ENCODE peak calls at places on chromosomes 3 and 15, in nine cellular contexts. M is dorsolateral prefrontal cortex, I is esophagus squamous epithelium, O is DND-41, B is pancreas, S is transverse colon, A is adipocyte, U is GM23338, G is endodermal cell. L is an unnamed sample. For H3K27me3, the result is how much of the 10 kb centered on the place peaks cover.

GRCh38 chr15:44490628-44491027 is 46.3 kb upstream of the EIF3J start:
- DNase-seq in U (no peak), S (no peak), O (no peak), G (no peak), M (no peak), A (peak), B (no peak), I (no peak), L (no peak)

GRCh38 chr3:126730376-126730775 is 26.3 kb downstream of the CHCHD6 start:
- DNase-seq in M (no peak), I (no peak), B (no peak), A (no peak), U (no peak), G (no peak), S (no peak), O (no peak), L (no peak)

GRCh38 chr3:15205934-15206661 is at the start of gene CAPN7:
- DNase-seq in G (peak), O (peak), B (peak), M (peak), S (peak), U (peak), A (peak), I (no peak), L (peak)

GRCh38 chr15:79736435-79737000 is 160.3 kb downstream of the MTHFS start:
- DNase-seq in B (no peak), G (no peak), U (no peak), A (no peak), M (no peak), S (no peak), I (no peak), O (no peak), L (no peak)

GRCh38 chr15:88881781-88882180 is 13.6 kb downstream of the HAPLN3 start:
- DNase-seq in O (no peak), M (no peak), U (no peak), B (no peak), S (no peak), I (no peak), G (no peak), A (no peak), L (no peak)

GRCh38 chr3:851098-851790 is 241.6 kb upstream of the CNTN6 start:
- DNase-seq in S (no peak), I (no peak), B (no peak), M (no peak), U (peak), G (peak), O (no peak), A (no peak), L (no peak)

GRCh38 chr3:153350420-153350819 is 188.4 kb downstream of the RAP2B start:
- DNase-seq in O (no peak), U (no peak), B (no peak), M (no peak), A (peak), G (no peak), S (no peak), I (no peak), L (peak)

GRCh38 chr3:97009427-97010019 is 195.1 kb downstream of the EPHA6 start:
- DNase-seq in S (no peak), I (no peak), B (no peak), U (peak), G (peak), A (no peak), O (peak), M (no peak), L (no peak)

GRCh38 chr3:170679190-170679589 is 93.3 kb upstream of the SLC7A14 start:
- DNase-seq in S (no peak), O (no peak), I (no peak), A (no peak), B (no peak), M (no peak), U (no peak), G (no peak), L (no peak)

GRCh38 chr3:42292009-42292408 is 26.0 kb upstream of the CCK start:
- DNase-seq in S (no peak), I (no peak), A (no peak), B (no peak), U (no peak), M (no peak), G (no peak), O (no peak), L (no peak)

GRCh38 chr3:129605593-129606521 is 619 bp downstream of the PLXND1 start:
- DNase-seq in U (no peak), O (peak), I (no peak), M (peak), G (peak), B (peak), A (peak), S (no peak), L (no peak)

GRCh38 chr15:66698318-66698961 is 3.6 kb upstream of the SMAD6 start:
- DNase-seq in A (peak), S (peak), G (peak), M (peak), B (peak), U (peak), I (no peak), O (peak), L (peak)

GRCh38 chr3:41290736-41291135 is 91.4 kb downstream of the CTNNB1 start:
- DNase-seq in A (no peak), O (no peak), G (no peak), I (no peak), M (no peak), U (no peak), B (no peak), S (no peak), L (no peak)

GRCh38 chr15:34701536-34701935 is 53.3 kb downstream of the GJD2 start:
- DNase-seq in B (no peak), I (no peak), M (no peak), U (peak), O (no peak), G (no peak), A (no peak), S (no peak), L (no peak)

GRCh38 chr3:48863122-48863521 is 15.4 kb upstream of the PRKAR2A start:
- DNase-seq in O (no peak), S (no peak), M (no peak), G (no peak), I (no peak), U (no peak), A (no peak), B (no peak), L (no peak)

GRCh38 chr3:28915711-28916481 is 365.0 kb upstream of the RBMS3 start:
- DNase-seq in S (peak), U (peak), G (peak), B (no peak), M (no peak), A (peak), O (peak), I (no peak), L (peak)

GRCh38 chr3:160163259-160163878 is 61.9 kb upstream of the C3orf80 start:
- DNase-seq in U (no peak), B (no peak), O (no peak), G (no peak), S (no peak), A (peak), M (no peak), I (no peak), L (no peak)

GRCh38 chr3:174377096-174377495 is 482.0 kb upstream of the NAALADL2 start:
- DNase-seq in M (no peak), G (no peak), I (no peak), O (no peak), S (no peak), B (no peak), A (no peak), U (no peak), L (no peak)

GRCh38 chr15:76235186-76235826 is 76.0 kb downstream of the ETFA start:
- DNase-seq in O (no peak), U (peak), M (no peak), B (no peak), I (no peak), S (no peak), G (no peak), A (peak), L (no peak)

GRCh38 chr3:125087768-125088391 is 32.1 kb upstream of the HEG1 start:
- DNase-seq in G (no peak), M (no peak), O (no peak), S (no peak), B (no peak), I (no peak), U (no peak), A (peak), L (peak)

GRCh38 chr3:126518779-126519177 is 1.2 kb upstream of the UROC1 start:
- DNase-seq in A (no peak), S (no peak), B (no peak), O (no peak), M (no peak), G (no peak), I (no peak), U (no peak), L (no peak)

GRCh38 chr3:40930772-40931171 is 268.5 kb upstream of the CTNNB1 start:
- DNase-seq in O (no peak), U (no peak), A (no peak), B (peak), M (no peak), I (no peak), G (no peak), S (no peak), L (no peak)

GRCh38 chr3:45048244-45048643 is 22.1 kb downstream of the CLEC3B start:
- DNase-seq in U (no peak), M (no peak), A (no peak), S (no peak), I (no peak), B (no peak), O (no peak), G (no peak), L (no peak)

GRCh38 chr3:31230834-31231233 is 301.9 kb upstream of the STT3B start:
- DNase-seq in S (no peak), G (no peak), U (no peak), A (no peak), I (no peak), O (peak), M (no peak), B (no peak), L (no peak)

GRCh38 chr15:66633851-66634250 is 68.1 kb upstream of the LCTL start:
- DNase-seq in U (no peak), O (no peak), M (no peak), B (no peak), S (no peak), A (no peak), G (no peak), I (no peak), L (no peak)

GRCh38 chr3:195886181-195887141 is 21.9 kb downstream of the TNK2 start:
- DNase-seq in B (no peak), U (no peak), I (no peak), M (no peak), S (no peak), G (no peak), A (no peak), O (no peak), L (no peak)
- H3K27me3 ChIP-seq in B (under half), U (under half), I (under half), M (under half), S (under half), G (under half), A (under half), O (under half), L (under half)

GRCh38 chr3:138945646-138946553 is 1.0 kb downstream of the FOXL2 start:
- DNase-seq in A (peak), O (no peak), G (peak), I (no peak), S (peak), U (peak), B (peak), M (no peak), L (no peak)

GRCh38 chr3:138944842-138945645 is 1.9 kb downstream of the FOXL2 start:
- DNase-seq in A (no peak), B (no peak), M (no peak), G (peak), U (peak), S (peak), I (no peak), O (no peak), L (no peak)

GRCh38 chr3:138947303-138948121 is 495 bp downstream of the FOXL2NB start:
- DNase-seq in U (peak), G (peak), M (no peak), O (no peak), I (no peak), S (no peak), A (no peak), B (no peak), L (no peak)

GRCh38 chr3:138948371-138949001 is 1.5 kb downstream of the FOXL2NB start:
- DNase-seq in B (no peak), O (no peak), U (peak), A (no peak), S (no peak), G (peak), M (no peak), I (no peak), L (no peak)

GRCh38 chr3:138946554-138947302 is at the start of the genes FOXL2 and FOXL2NB:
- DNase-seq in O (no peak), B (no peak), I (no peak), S (no peak), A (peak), U (peak), M (no peak), G (peak), L (no peak)
- H3K27me3 ChIP-seq in O (under half), B (under half), I (half or more), S (half or more), A (half or more), U (half or more), M (half or more), G (half or more), L (half or more)

DNA sequence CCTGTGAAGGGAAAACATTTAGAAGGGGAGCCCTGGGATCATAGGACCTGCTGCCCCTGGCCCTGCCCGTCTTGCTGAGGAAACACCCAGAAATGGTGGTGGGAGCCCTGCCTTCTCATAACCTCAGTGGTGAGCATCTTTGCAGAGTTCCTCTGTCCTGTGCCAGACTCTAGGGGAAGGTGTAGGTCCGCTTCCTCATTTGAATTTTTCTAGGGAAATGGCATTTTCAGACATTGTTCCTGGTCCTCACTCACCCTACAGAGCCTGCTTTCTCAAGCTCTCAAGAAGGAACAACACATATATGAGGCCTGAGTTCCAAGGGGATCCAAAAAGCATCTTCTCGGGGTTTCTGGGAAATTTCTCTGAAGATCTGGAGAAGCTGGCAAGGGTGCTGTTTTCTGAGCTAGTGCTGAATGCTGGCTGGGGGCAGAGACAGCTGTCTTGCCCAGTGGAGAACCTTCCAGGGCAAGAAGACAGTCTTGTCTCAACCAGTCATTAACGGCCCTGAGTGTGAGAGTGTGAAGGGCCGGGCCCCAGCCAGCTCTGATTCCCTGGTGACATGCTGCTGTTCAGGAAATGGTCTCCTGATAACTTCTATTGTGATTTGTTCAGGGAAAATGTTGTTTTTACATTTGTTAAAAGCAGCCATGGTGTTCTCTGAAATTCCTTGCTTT is 283.1 kb upstream of the LRRFIP2 start:
- DNase-seq in I (no peak), O (no peak), B (no peak), M (no peak), G (peak), A (peak), S (no peak), U (peak), L (peak)
- H3K27me3 ChIP-seq in I (half or more), O (under half), B (under half), M (under half), G (under half), A (under half), S (under half), U (under half), L (half or more)

DNA sequence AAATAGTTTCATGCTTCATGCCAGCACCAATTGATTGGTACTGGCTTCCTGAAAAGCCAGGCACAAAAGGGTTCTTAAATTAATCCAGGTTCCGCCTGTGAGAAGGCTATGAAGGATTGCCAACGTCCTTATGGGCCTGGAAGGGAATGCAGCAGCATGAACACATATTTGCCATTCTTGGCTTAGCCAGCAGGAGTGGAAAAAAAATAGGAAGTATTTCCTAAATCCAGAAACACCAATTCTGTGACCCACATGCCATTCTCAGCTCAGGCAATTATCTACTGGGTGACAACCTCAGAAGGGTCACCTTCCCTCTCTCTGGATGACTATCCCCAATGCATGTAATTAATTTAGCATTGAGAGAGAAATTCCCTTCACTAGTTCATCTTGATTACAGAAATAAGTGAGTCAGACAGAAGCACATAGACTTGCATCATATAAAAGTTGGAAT is 36.0 kb downstream of the ADAMTS9 start:
- DNase-seq in O (no peak), M (no peak), I (no peak), G (peak), B (peak), S (no peak), A (peak), U (peak), L (no peak)
- H3K27me3 ChIP-seq in O (under half), M (under half), I (under half), G (under half), B (under half), S (under half), A (under half), U (under half), L (under half)

DNA sequence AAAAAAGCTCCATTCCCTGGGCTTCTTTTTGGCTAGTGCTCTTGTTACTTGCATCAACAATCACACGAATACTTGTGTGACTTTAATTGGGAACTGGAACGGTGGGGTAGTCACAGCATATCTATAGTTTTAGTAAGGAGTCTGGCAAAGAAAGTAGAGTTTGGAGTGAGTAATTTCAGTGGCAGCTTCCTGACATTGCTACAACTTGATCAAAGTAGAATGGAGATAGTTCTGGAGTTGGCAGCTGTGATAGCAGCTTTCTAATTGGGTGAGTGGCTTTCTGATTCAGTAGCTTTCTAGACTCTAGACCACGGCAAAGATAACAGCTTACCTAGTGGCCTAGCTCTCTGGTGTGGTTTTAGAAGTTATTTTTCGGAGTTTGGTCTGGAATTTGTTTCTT is 475.0 kb downstream of the TUSC7 start:
- DNase-seq in U (no peak), O (no peak), G (no peak), I (no peak), S (no peak), A (peak), M (no peak), B (no peak), L (peak)
- H3K27me3 ChIP-seq in U (under half), O (under half), G (under half), I (under half), S (under half), A (under half), M (under half), B (under half), L (under half)

GRCh38 chr3:181704421-181705066 is 7.2 kb upstream of the SOX2 start:
- DNase-seq in O (no peak), M (no peak), I (no peak), B (no peak), S (no peak), G (peak), A (no peak), U (peak), L (no peak)
- H3K27me3 ChIP-seq in O (under half), M (under half), I (half or more), B (under half), S (half or more), G (half or more), A (half or more), U (under half), L (under half)

GRCh38 chr3:4472312-4472711 is 5.2 kb upstream of the SUMF1 start:
- DNase-seq in O (no peak), I (no peak), M (no peak), U (no peak), G (no peak), S (no peak), B (no peak), A (no peak), L (no peak)
- H3K27me3 ChIP-seq in O (under half), I (under half), M (under half), U (under half), G (under half), S (under half), B (under half), A (under half), L (under half)